ENCODE peak calls at places on chromosomes 11 and 22, in eight cellular contexts. One of them, this sample, is unnamed.

GRCh38 chr22:44357962-44358553 is 45.3 kb upstream of the SHISAL1 start:
- DNase-seq in cardiac fibroblast: no peak
- DNase-seq in heart left ventricle: peak
- DNase-seq in fibroblast of villous mesenchyme: peak
- DNase-seq in HFF-Myc: no peak
- DNase-seq in GM12864: no peak
- DNase-seq in bronchial epithelial cell: no peak
- DNase-seq in GM06990: no peak
- DNase-seq in this sample: no peak

GRCh38 chr11:76830639-76831312 is 29.9 kb upstream of the ACER3 start:
- DNase-seq in cardiac fibroblast: peak
- DNase-seq in heart left ventricle: no peak
- DNase-seq in fibroblast of villous mesenchyme: peak
- DNase-seq in HFF-Myc: peak
- DNase-seq in GM12864: no peak
- DNase-seq in bronchial epithelial cell: peak
- DNase-seq in GM06990: no peak
- DNase-seq in this sample: peak

GRCh38 chr22:44932493-44932892 is 77.3 kb downstream of the PHF21B start:
- DNase-seq in cardiac fibroblast: no peak
- DNase-seq in heart left ventricle: peak
- DNase-seq in fibroblast of villous mesenchyme: no peak
- DNase-seq in HFF-Myc: no peak
- DNase-seq in GM12864: no peak
- DNase-seq in bronchial epithelial cell: no peak
- DNase-seq in GM06990: no peak
- DNase-seq in this sample: no peak

GRCh38 chr22:32204856-32205722 is at the start of gene RFPL2:
- DNase-seq in cardiac fibroblast: peak
- DNase-seq in heart left ventricle: no peak
- DNase-seq in fibroblast of villous mesenchyme: peak
- DNase-seq in HFF-Myc: no peak
- DNase-seq in GM12864: no peak
- DNase-seq in bronchial epithelial cell: peak
- DNase-seq in GM06990: no peak
- DNase-seq in this sample: peak

GRCh38 chr22:47374273-47374771 is 611.9 kb downstream of the TBC1D22A start:
- DNase-seq in cardiac fibroblast: no peak
- DNase-seq in heart left ventricle: peak
- DNase-seq in fibroblast of villous mesenchyme: no peak
- DNase-seq in HFF-Myc: no peak
- DNase-seq in GM12864: no peak
- DNase-seq in bronchial epithelial cell: no peak
- DNase-seq in GM06990: no peak
- DNase-seq in this sample: no peak

GRCh38 chr11:16248248-16248647 is 108.1 kb downstream of the SOX6 start:
- DNase-seq in cardiac fibroblast: no peak
- DNase-seq in heart left ventricle: no peak
- DNase-seq in fibroblast of villous mesenchyme: no peak
- DNase-seq in HFF-Myc: no peak
- DNase-seq in GM12864: no peak
- DNase-seq in bronchial epithelial cell: no peak
- DNase-seq in GM06990: no peak
- DNase-seq in this sample: no peak

GRCh38 chr11:99418927-99419707 is 398.4 kb downstream of the CNTN5 start:
- DNase-seq in cardiac fibroblast: peak
- DNase-seq in heart left ventricle: no peak
- DNase-seq in fibroblast of villous mesenchyme: no peak
- DNase-seq in HFF-Myc: no peak
- DNase-seq in GM12864: no peak
- DNase-seq in bronchial epithelial cell: no peak
- DNase-seq in GM06990: no peak
- DNase-seq in this sample: no peak

GRCh38 chr22:38413085-38414008 is 41.7 kb downstream of the KCNJ4 start:
- DNase-seq in cardiac fibroblast: no peak
- DNase-seq in heart left ventricle: no peak
- DNase-seq in fibroblast of villous mesenchyme: no peak
- DNase-seq in HFF-Myc: no peak
- DNase-seq in GM12864: no peak
- DNase-seq in bronchial epithelial cell: no peak
- DNase-seq in GM06990: no peak
- DNase-seq in this sample: peak

GRCh38 chr11:35241531-35241930 is 102.6 kb downstream of the CD44 start:
- DNase-seq in cardiac fibroblast: no peak
- DNase-seq in heart left ventricle: no peak
- DNase-seq in fibroblast of villous mesenchyme: no peak
- DNase-seq in HFF-Myc: no peak
- DNase-seq in GM12864: no peak
- DNase-seq in bronchial epithelial cell: no peak
- DNase-seq in GM06990: no peak
- DNase-seq in this sample: no peak

GRCh38 chr11:123707606-123708205 is 33.8 kb downstream of the ZNF202 start:
- DNase-seq in cardiac fibroblast: peak
- DNase-seq in heart left ventricle: no peak
- DNase-seq in fibroblast of villous mesenchyme: peak
- DNase-seq in HFF-Myc: peak
- DNase-seq in GM12864: peak
- DNase-seq in bronchial epithelial cell: peak
- DNase-seq in GM06990: no peak
- DNase-seq in this sample: peak

GRCh38 chr11:85831050-85831449 is 20.1 kb upstream of the SYTL2 start:
- DNase-seq in cardiac fibroblast: no peak
- DNase-seq in heart left ventricle: no peak
- DNase-seq in fibroblast of villous mesenchyme: no peak
- DNase-seq in HFF-Myc: no peak
- DNase-seq in GM12864: no peak
- DNase-seq in bronchial epithelial cell: peak
- DNase-seq in GM06990: no peak
- DNase-seq in this sample: no peak

GRCh38 chr11:120858740-120859139 is 165.2 kb upstream of the TBCEL start:
- DNase-seq in cardiac fibroblast: no peak
- DNase-seq in heart left ventricle: no peak
- DNase-seq in fibroblast of villous mesenchyme: peak
- DNase-seq in HFF-Myc: no peak
- DNase-seq in GM12864: no peak
- DNase-seq in bronchial epithelial cell: peak
- DNase-seq in GM06990: no peak
- DNase-seq in this sample: no peak

GRCh38 chr11:94171693-94172440 is 43.2 kb downstream of the PANX1 start:
- DNase-seq in cardiac fibroblast: peak
- DNase-seq in heart left ventricle: no peak
- DNase-seq in fibroblast of villous mesenchyme: peak
- DNase-seq in HFF-Myc: no peak
- DNase-seq in GM12864: no peak
- DNase-seq in bronchial epithelial cell: no peak
- DNase-seq in GM06990: no peak
- DNase-seq in this sample: peak

GRCh38 chr11:121366970-121367369 is 74.4 kb downstream of the SC5D start:
- DNase-seq in cardiac fibroblast: no peak
- DNase-seq in heart left ventricle: no peak
- DNase-seq in fibroblast of villous mesenchyme: peak
- DNase-seq in HFF-Myc: no peak
- DNase-seq in GM12864: no peak
- DNase-seq in bronchial epithelial cell: no peak
- DNase-seq in GM06990: peak
- DNase-seq in this sample: no peak

GRCh38 chr11:125251956-125252355 is 87.4 kb downstream of the PKNOX2 start:
- DNase-seq in cardiac fibroblast: peak
- DNase-seq in heart left ventricle: no peak
- DNase-seq in fibroblast of villous mesenchyme: no peak
- DNase-seq in HFF-Myc: no peak
- DNase-seq in GM12864: no peak
- DNase-seq in bronchial epithelial cell: peak
- DNase-seq in GM06990: no peak
- DNase-seq in this sample: no peak

GRCh38 chr11:132064987-132065620 is 694.7 kb downstream of the NTM start:
- DNase-seq in cardiac fibroblast: peak
- DNase-seq in heart left ventricle: no peak
- DNase-seq in fibroblast of villous mesenchyme: peak
- DNase-seq in HFF-Myc: peak
- DNase-seq in GM12864: no peak
- DNase-seq in bronchial epithelial cell: peak
- DNase-seq in GM06990: no peak
- DNase-seq in this sample: peak

GRCh38 chr11:18393581-18394299 is 623 bp upstream of the LDHA start:
- DNase-seq in cardiac fibroblast: no peak
- DNase-seq in heart left ventricle: no peak
- DNase-seq in fibroblast of villous mesenchyme: no peak
- DNase-seq in HFF-Myc: no peak
- DNase-seq in GM12864: no peak
- DNase-seq in bronchial epithelial cell: no peak
- DNase-seq in GM06990: no peak
- DNase-seq in this sample: no peak

GRCh38 chr11:79447039-79447438 is 6.2 kb upstream of the TENM4 start:
- DNase-seq in cardiac fibroblast: no peak
- DNase-seq in heart left ventricle: no peak
- DNase-seq in fibroblast of villous mesenchyme: no peak
- DNase-seq in HFF-Myc: no peak
- DNase-seq in GM12864: no peak
- DNase-seq in bronchial epithelial cell: no peak
- DNase-seq in GM06990: no peak
- DNase-seq in this sample: no peak

GRCh38 chr11:921921-922678 is 3.6 kb upstream of the AP2A2 start:
- DNase-seq in cardiac fibroblast: no peak
- DNase-seq in heart left ventricle: peak
- DNase-seq in fibroblast of villous mesenchyme: no peak
- DNase-seq in HFF-Myc: no peak
- DNase-seq in GM12864: no peak
- DNase-seq in bronchial epithelial cell: peak
- DNase-seq in GM06990: no peak
- DNase-seq in this sample: no peak

GRCh38 chr11:60315866-60316265 is 11.2 kb upstream of the MS4A6E start:
- DNase-seq in cardiac fibroblast: peak
- DNase-seq in heart left ventricle: no peak
- DNase-seq in fibroblast of villous mesenchyme: no peak
- DNase-seq in HFF-Myc: no peak
- DNase-seq in GM12864: no peak
- DNase-seq in bronchial epithelial cell: no peak
- DNase-seq in GM06990: no peak
- DNase-seq in this sample: no peak

GRCh38 chr11:10387209-10388083 is 67.6 kb upstream of the AMPD3 start:
- DNase-seq in cardiac fibroblast: peak
- DNase-seq in heart left ventricle: no peak
- DNase-seq in fibroblast of villous mesenchyme: peak
- DNase-seq in HFF-Myc: peak
- DNase-seq in GM12864: no peak
- DNase-seq in bronchial epithelial cell: no peak
- DNase-seq in GM06990: no peak
- DNase-seq in this sample: peak

GRCh38 chr22:41598081-41598480 is 8.4 kb upstream of the PMM1 start:
- DNase-seq in cardiac fibroblast: peak
- DNase-seq in heart left ventricle: peak
- DNase-seq in fibroblast of villous mesenchyme: peak
- DNase-seq in HFF-Myc: no peak
- DNase-seq in GM12864: no peak
- DNase-seq in bronchial epithelial cell: peak
- DNase-seq in GM06990: no peak
- DNase-seq in this sample: peak

GRCh38 chr11:114135737-114136151 is 76.2 kb downstream of the ZBTB16 start:
- DNase-seq in cardiac fibroblast: peak
- DNase-seq in heart left ventricle: no peak
- DNase-seq in fibroblast of villous mesenchyme: peak
- DNase-seq in HFF-Myc: no peak
- DNase-seq in GM12864: no peak
- DNase-seq in bronchial epithelial cell: no peak
- DNase-seq in GM06990: no peak
- DNase-seq in this sample: peak

GRCh38 chr11:46296520-46297448 is 19.3 kb downstream of the CREB3L1 start:
- DNase-seq in cardiac fibroblast: peak
- DNase-seq in heart left ventricle: peak
- DNase-seq in fibroblast of villous mesenchyme: peak
- DNase-seq in HFF-Myc: peak
- DNase-seq in GM12864: no peak
- DNase-seq in bronchial epithelial cell: no peak
- DNase-seq in GM06990: no peak
- DNase-seq in this sample: peak
- H3K4me3 ChIP-seq in cardiac fibroblast: no peak
- H3K4me3 ChIP-seq in heart left ventricle: peak
- H3K4me3 ChIP-seq in fibroblast of villous mesenchyme: peak
- H3K4me3 ChIP-seq in HFF-Myc: peak
- H3K4me3 ChIP-seq in GM12864: no peak
- H3K4me3 ChIP-seq in bronchial epithelial cell: no peak
- H3K4me3 ChIP-seq in GM06990: no peak
- H3K4me3 ChIP-seq in this sample: peak

GRCh38 chr22:50698546-50698945 is 25.9 kb downstream of the SHANK3 start:
- DNase-seq in cardiac fibroblast: peak
- DNase-seq in heart left ventricle: peak
- DNase-seq in fibroblast of villous mesenchyme: no peak
- DNase-seq in HFF-Myc: no peak
- DNase-seq in GM12864: no peak
- DNase-seq in bronchial epithelial cell: no peak
- DNase-seq in GM06990: no peak
- DNase-seq in this sample: no peak
- TF ChIP-seq CTCF in cardiac fibroblast: no peak
- TF ChIP-seq CTCF in heart left ventricle: no peak
- TF ChIP-seq CTCF in fibroblast of villous mesenchyme: no peak
- TF ChIP-seq CTCF in HFF-Myc: no peak
- TF ChIP-seq CTCF in GM12864: no peak
- TF ChIP-seq CTCF in bronchial epithelial cell: no peak
- TF ChIP-seq CTCF in GM06990: no peak
- TF ChIP-seq CTCF in this sample: no peak

DNA sequence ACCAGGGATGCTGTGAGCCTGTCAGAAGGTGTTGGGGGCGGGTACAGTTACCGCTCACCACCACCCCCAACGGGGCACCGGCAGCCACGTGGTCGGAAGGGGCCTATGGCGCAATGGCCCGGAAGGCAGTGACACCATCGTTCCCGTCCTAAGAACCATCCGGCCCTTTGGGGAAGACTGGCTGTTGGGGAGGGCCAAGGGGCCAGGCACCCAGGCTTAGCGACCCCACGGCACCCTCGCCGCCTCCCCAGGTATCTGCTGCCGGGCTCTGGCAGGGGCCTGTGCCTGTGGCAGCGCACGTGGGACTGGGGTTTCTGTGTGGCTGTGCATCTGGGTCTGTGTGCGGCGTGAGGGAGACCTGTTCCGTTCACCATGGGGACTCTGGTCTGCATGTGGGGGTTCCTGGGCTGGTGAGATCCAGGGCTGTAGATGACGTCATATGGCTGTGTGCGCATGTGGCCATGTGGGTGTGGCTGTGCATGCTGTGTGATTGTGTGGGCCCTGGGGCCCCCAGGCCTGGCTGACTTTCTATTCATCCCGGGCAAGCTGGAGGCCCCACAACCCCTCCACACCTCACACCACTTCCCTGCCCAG is 703 bp downstream of the OSM start:
- DNase-seq in cardiac fibroblast: no peak
- DNase-seq in heart left ventricle: peak
- DNase-seq in fibroblast of villous mesenchyme: no peak
- DNase-seq in HFF-Myc: no peak
- DNase-seq in GM12864: peak
- DNase-seq in bronchial epithelial cell: no peak
- DNase-seq in GM06990: peak
- DNase-seq in this sample: no peak
- H3K4me3 ChIP-seq in cardiac fibroblast: no peak
- H3K4me3 ChIP-seq in heart left ventricle: peak
- H3K4me3 ChIP-seq in fibroblast of villous mesenchyme: no peak
- H3K4me3 ChIP-seq in HFF-Myc: no peak
- H3K4me3 ChIP-seq in GM12864: peak
- H3K4me3 ChIP-seq in bronchial epithelial cell: no peak
- H3K4me3 ChIP-seq in GM06990: peak
- H3K4me3 ChIP-seq in this sample: no peak

GRCh38 chr11:20854214-20854613 is 184.8 kb downstream of the NELL1 start:
- DNase-seq in cardiac fibroblast: no peak
- DNase-seq in heart left ventricle: no peak
- DNase-seq in fibroblast of villous mesenchyme: no peak
- DNase-seq in HFF-Myc: no peak
- DNase-seq in GM12864: no peak
- DNase-seq in bronchial epithelial cell: no peak
- DNase-seq in GM06990: no peak
- DNase-seq in this sample: no peak
- TF ChIP-seq CTCF in cardiac fibroblast: no peak
- TF ChIP-seq CTCF in heart left ventricle: no peak
- TF ChIP-seq CTCF in fibroblast of villous mesenchyme: no peak
- TF ChIP-seq CTCF in HFF-Myc: no peak
- TF ChIP-seq CTCF in GM12864: no peak
- TF ChIP-seq CTCF in bronchial epithelial cell: no peak
- TF ChIP-seq CTCF in GM06990: no peak
- TF ChIP-seq CTCF in this sample: no peak